ENCODE peak calls at places on chromosomes 7 and 10, in eight cellular contexts. S is IMR-90, X is fibroblast of pulmonary artery, L is cardiac muscle cell, Q is WTC11, D is HFF-Myc, F is Caco-2, N is GM12865. T is an unnamed sample.

GRCh38 chr10:97279121-97279815 is 13.2 kb downstream of the ARHGAP19 start:
- DNase-seq in F (no peak), L (peak; percentile 71), X (peak; percentile 70), D (no peak), Q (no peak), S (peak; percentile 42), N (no peak), T (no peak)

GRCh38 chr10:84244651-84245270 is at the start of gene RGR:
- DNase-seq in D (no peak), S (no peak), Q (no peak), N (no peak), X (no peak), L (no peak), F (no peak), T (peak; percentile 41)

GRCh38 chr10:35194906-35195305 is 68.3 kb downstream of the CREM start:
- DNase-seq in D (peak; percentile 56), L (peak; percentile 72), S (peak; percentile 91), F (peak; percentile 35), N (no peak), Q (no peak), X (peak; percentile 84), T (no peak)

GRCh38 chr10:33791295-33791694 is 456.8 kb upstream of the NRP1 start:
- DNase-seq in N (no peak), L (peak; percentile 50), F (no peak), D (no peak), X (peak; percentile 25), Q (no peak), S (peak; percentile 2), T (no peak)

GRCh38 chr10:128431506-128431905 is 305.3 kb upstream of the MKI67 start:
- DNase-seq in N (no peak), L (no peak), D (no peak), F (no peak), S (no peak), X (no peak), Q (no peak), T (no peak)

GRCh38 chr10:91573320-91573719 is 59.6 kb downstream of the PPP1R3C start:
- DNase-seq in L (no peak), X (no peak), F (no peak), D (no peak), N (no peak), Q (no peak), S (no peak), T (no peak)

GRCh38 chr10:47326306-47326926 is 4.2 kb downstream of the GDF2 start:
- DNase-seq in F (no peak), L (no peak), S (no peak), N (no peak), Q (no peak), X (no peak), D (no peak), T (no peak)

GRCh38 chr10:75417522-75417927 is 13.9 kb upstream of the LRMDA start:
- DNase-seq in D (no peak), X (no peak), L (no peak), Q (peak; percentile 67), S (no peak), F (no peak), N (no peak), T (no peak)

GRCh38 chr7:25389489-25390106 is 161.3 kb upstream of the NPVF start:
- DNase-seq in Q (no peak), L (peak; percentile 76), D (peak; percentile 4), X (peak; percentile 64), F (peak; percentile 32), N (peak; percentile 29), S (peak; percentile 42), T (peak; percentile 21)

GRCh38 chr10:124063736-124064135 is 29.7 kb downstream of the CHST15 start:
- DNase-seq in N (peak; percentile 51), Q (no peak), S (peak; percentile 5), D (no peak), X (peak; percentile 48), L (peak; percentile 86), F (no peak), T (no peak)

GRCh38 chr10:132095403-132096113 is 29.8 kb downstream of the JAKMIP3 start:
- DNase-seq in S (no peak), N (no peak), X (no peak), L (no peak), Q (no peak), D (no peak), F (no peak), T (no peak)

GRCh38 chr10:78556-78955 is 29.5 kb upstream of the TUBB8 start:
- DNase-seq in F (no peak), N (no peak), X (no peak), Q (no peak), S (no peak), L (no peak), D (no peak), T (no peak)

GRCh38 chr10:27285093-27285492 is 44.5 kb upstream of the ACBD5 start:
- DNase-seq in S (peak; percentile 2), F (peak; percentile 62), Q (peak; percentile 16), L (peak; percentile 26), D (no peak), N (peak; percentile 59), X (peak; percentile 18), T (no peak)

GRCh38 chr7:79855172-79855571 is 279.5 kb upstream of the GNAI1 start:
- DNase-seq in L (peak; percentile 26), D (no peak), N (no peak), Q (no peak), F (no peak), S (peak; percentile 67), X (no peak), T (no peak)

GRCh38 chr10:126133906-126134703 is 237.7 kb downstream of the FANK1 start:
- DNase-seq in L (peak; percentile 75), S (peak; percentile 93), F (no peak), D (no peak), N (no peak), Q (no peak), X (peak; percentile 90), T (no peak)

GRCh38 chr10:80199828-80200227 is 5.5 kb downstream of the ANXA11 start:
- DNase-seq in S (peak; percentile 82), X (peak; percentile 97), D (no peak), F (peak; percentile 40), N (no peak), L (peak; percentile 92), Q (no peak), T (no peak)
- TF ChIP-seq CTCF in S (peak; percentile 26), X (peak; percentile 33), D (no peak), F (peak; percentile 15), N (no peak), L (peak; percentile 41), Q (no peak), T (no peak)

DNA sequence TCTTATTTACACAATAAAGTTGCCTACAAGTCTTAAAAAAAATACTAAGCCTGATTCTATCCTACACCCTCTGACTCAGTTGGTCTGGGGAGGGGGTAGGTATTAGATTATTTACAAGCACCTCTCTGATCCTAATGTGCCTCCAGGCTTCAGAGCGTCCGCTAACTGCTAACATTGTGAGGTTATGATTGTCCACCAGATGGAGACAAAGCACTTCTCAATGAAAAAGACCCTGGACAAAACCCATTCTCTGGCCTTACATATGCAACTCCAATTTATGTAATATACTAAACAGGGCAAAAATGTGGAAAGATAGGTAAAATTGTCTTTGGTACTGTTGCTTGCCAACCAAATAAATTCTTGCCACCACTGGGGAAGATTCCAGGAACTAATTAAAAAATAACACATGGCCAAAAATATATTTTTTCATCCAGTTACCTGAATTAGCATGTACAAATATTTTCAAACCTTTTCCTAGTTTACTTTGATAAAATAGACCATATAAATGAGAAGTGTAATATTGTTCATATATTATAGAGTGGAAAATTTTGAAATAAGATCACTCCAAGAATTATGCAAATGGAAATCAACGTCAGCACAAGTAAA is 92.4 kb downstream of the KIF20B start:
- DNase-seq in N (peak; percentile 78), X (peak; percentile 86), L (peak; percentile 87), Q (no peak), S (peak; percentile 74), D (peak; percentile 45), F (peak; percentile 70), T (peak; percentile 43)
- TF ChIP-seq CTCF in N (peak; percentile 75), X (peak; percentile 80), L (peak; percentile 75), Q (peak; percentile 66), S (peak; percentile 81), D (peak; percentile 72), F (peak; percentile 87), T (peak; percentile 91)

DNA sequence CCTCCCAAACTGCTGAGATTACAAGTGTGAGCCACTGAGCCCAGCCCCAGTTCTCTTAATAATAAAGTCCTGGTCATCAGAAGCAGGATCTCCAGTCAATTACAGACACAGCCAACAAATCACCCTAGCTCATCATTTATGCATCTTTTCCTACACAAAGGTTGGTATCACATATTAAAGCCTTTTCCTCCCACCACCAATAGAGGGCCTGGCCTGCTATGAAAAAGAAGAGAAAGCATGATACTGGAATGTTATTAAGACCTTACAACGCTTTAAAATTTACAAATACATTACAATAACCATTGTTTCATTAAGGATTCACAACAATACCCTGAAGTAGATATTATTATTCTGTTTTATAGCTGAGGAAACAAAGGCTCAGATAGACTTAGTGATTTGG is 25.9 kb downstream of the VAX1 start:
- DNase-seq in F (peak; percentile 14), Q (no peak), X (no peak), N (no peak), L (peak; percentile 6), D (no peak), S (no peak), T (no peak)
- TF ChIP-seq CTCF in F (peak; percentile 76), Q (no peak), X (peak; percentile 43), N (no peak), L (peak; percentile 42), D (peak; percentile 52), S (no peak), T (peak; percentile 55)

GRCh38 chr10:77909755-77910375 is 16.7 kb downstream of the DLG5 start:
- DNase-seq in N (no peak), L (peak; percentile 50), X (peak; percentile 55), Q (no peak), D (no peak), F (peak; percentile 80), S (peak; percentile 84), T (no peak)

GRCh38 chr10:77910524-77911145 is 15.9 kb downstream of the DLG5 start:
- DNase-seq in N (no peak), X (no peak), L (no peak), S (no peak), D (no peak), Q (no peak), F (no peak), T (no peak)

GRCh38 chr10:77906863-77907861 is 19.4 kb downstream of the DLG5 start:
- DNase-seq in X (no peak), F (no peak), S (no peak), Q (no peak), L (no peak), N (no peak), D (no peak), T (no peak)

GRCh38 chr10:77909021-77909754 is 17.4 kb downstream of the DLG5 start:
- DNase-seq in Q (no peak), F (no peak), X (no peak), D (no peak), S (no peak), N (no peak), L (no peak), T (no peak)

DNA sequence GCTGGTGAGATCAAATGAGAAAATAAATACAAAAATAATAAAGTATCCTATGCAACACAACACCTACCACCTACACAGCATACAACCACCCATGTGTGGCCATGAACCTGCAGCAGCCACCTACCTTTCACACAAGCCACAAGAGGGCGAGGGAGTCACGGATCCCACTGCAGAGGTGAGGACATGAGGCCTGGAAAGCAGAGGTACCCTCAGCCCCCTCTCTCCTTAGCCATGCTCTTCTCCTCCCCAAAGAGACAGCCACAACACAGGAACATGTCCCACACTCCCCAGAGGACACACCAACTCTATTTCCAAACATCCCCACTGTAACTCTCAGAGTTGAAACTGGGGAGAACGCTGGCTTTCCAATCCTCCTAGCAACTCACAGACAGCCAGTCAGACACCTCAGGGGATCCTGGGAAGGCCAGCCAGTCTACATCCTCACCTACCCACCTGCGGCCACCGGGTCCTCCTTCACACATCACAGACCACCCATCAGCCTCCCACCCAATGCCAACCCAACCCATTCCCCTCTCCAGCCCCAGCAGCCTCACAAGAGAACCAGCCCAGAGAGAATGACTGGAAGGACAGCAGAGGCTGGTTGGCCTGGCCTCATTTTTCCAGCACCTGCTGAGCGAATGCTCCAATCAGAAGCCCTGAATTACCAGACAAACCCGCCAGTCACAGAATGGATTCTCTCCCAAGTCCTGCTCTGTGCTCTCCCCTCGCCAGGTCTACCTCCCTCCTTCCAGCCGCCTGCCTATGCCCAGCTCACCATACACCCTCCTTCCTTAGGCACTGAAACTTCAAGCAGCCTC is 18.4 kb downstream of the DLG5 start:
- DNase-seq in L (no peak), F (peak; percentile 56), Q (peak; percentile 57), S (no peak), D (no peak), X (no peak), N (peak; percentile 46), T (no peak)
- TF ChIP-seq CTCF in L (no peak), F (peak; percentile 58), Q (no peak), S (no peak), D (peak; percentile 24), X (peak; percentile 17), N (peak; percentile 36), T (peak; percentile 33)

T was measured in neural crest cell.